ENCODE peak calls at places on chromosomes 12 and 14, in nine cellular contexts. One of them, this sample, is unnamed.

GRCh38 chr12:71014180-71014785 is 93.7 kb upstream of the PTPRR start:
- DNase-seq in cardiac muscle cell: peak
- DNase-seq in cardiac septum: no peak
- DNase-seq in BE2C: no peak
- DNase-seq in HS-27A: no peak
- DNase-seq in occipital lobe: no peak
- DNase-seq in T-cell: no peak
- DNase-seq in HCEC 1CT: peak
- DNase-seq in astrocyte of the spinal cord: peak
- DNase-seq in this sample: no peak

GRCh38 chr12:1629338-1630080 is 478 bp downstream of the WNT5B start:
- DNase-seq in cardiac muscle cell: peak
- DNase-seq in cardiac septum: no peak
- DNase-seq in BE2C: peak
- DNase-seq in HS-27A: no peak
- DNase-seq in occipital lobe: no peak
- DNase-seq in T-cell: no peak
- DNase-seq in HCEC 1CT: no peak
- DNase-seq in astrocyte of the spinal cord: no peak
- DNase-seq in this sample: no peak

GRCh38 chr14:73133795-73134194 is 2.5 kb upstream of the PSEN1 start:
- DNase-seq in cardiac muscle cell: no peak
- DNase-seq in cardiac septum: no peak
- DNase-seq in BE2C: no peak
- DNase-seq in HS-27A: no peak
- DNase-seq in occipital lobe: no peak
- DNase-seq in T-cell: no peak
- DNase-seq in HCEC 1CT: no peak
- DNase-seq in astrocyte of the spinal cord: no peak
- DNase-seq in this sample: no peak

GRCh38 chr14:58663494-58664111 is 25.8 kb downstream of the DACT1 start:
- DNase-seq in cardiac muscle cell: peak
- DNase-seq in cardiac septum: no peak
- DNase-seq in BE2C: peak
- DNase-seq in HS-27A: no peak
- DNase-seq in occipital lobe: no peak
- DNase-seq in T-cell: no peak
- DNase-seq in HCEC 1CT: peak
- DNase-seq in astrocyte of the spinal cord: peak
- DNase-seq in this sample: no peak

GRCh38 chr12:124463341-124463861 is 104.0 kb downstream of the NCOR2 start:
- DNase-seq in cardiac muscle cell: no peak
- DNase-seq in cardiac septum: no peak
- DNase-seq in BE2C: peak
- DNase-seq in HS-27A: no peak
- DNase-seq in occipital lobe: peak
- DNase-seq in T-cell: no peak
- DNase-seq in HCEC 1CT: no peak
- DNase-seq in astrocyte of the spinal cord: no peak
- DNase-seq in this sample: no peak

GRCh38 chr14:77106666-77107065 is 8.6 kb downstream of the CIPC start:
- DNase-seq in cardiac muscle cell: no peak
- DNase-seq in cardiac septum: no peak
- DNase-seq in BE2C: no peak
- DNase-seq in HS-27A: no peak
- DNase-seq in occipital lobe: no peak
- DNase-seq in T-cell: no peak
- DNase-seq in HCEC 1CT: no peak
- DNase-seq in astrocyte of the spinal cord: no peak
- DNase-seq in this sample: no peak

GRCh38 chr12:39368891-39369290 is 74.0 kb downstream of the KIF21A start:
- DNase-seq in cardiac muscle cell: no peak
- DNase-seq in cardiac septum: no peak
- DNase-seq in BE2C: no peak
- DNase-seq in HS-27A: no peak
- DNase-seq in occipital lobe: no peak
- DNase-seq in T-cell: no peak
- DNase-seq in HCEC 1CT: peak
- DNase-seq in astrocyte of the spinal cord: no peak
- DNase-seq in this sample: no peak

GRCh38 chr12:112806721-112807120 is 15.2 kb downstream of the RPH3A start:
- DNase-seq in cardiac muscle cell: no peak
- DNase-seq in cardiac septum: no peak
- DNase-seq in BE2C: no peak
- DNase-seq in HS-27A: no peak
- DNase-seq in occipital lobe: no peak
- DNase-seq in T-cell: no peak
- DNase-seq in HCEC 1CT: no peak
- DNase-seq in astrocyte of the spinal cord: no peak
- DNase-seq in this sample: no peak

GRCh38 chr12:57844725-57845477 is 1.6 kb downstream of the CTDSP2 start:
- DNase-seq in cardiac muscle cell: peak
- DNase-seq in cardiac septum: peak
- DNase-seq in BE2C: peak
- DNase-seq in HS-27A: peak
- DNase-seq in occipital lobe: peak
- DNase-seq in T-cell: no peak
- DNase-seq in HCEC 1CT: peak
- DNase-seq in astrocyte of the spinal cord: peak
- DNase-seq in this sample: no peak

GRCh38 chr12:78918221-78918620 is 53.6 kb downstream of the SYT1 start:
- DNase-seq in cardiac muscle cell: no peak
- DNase-seq in cardiac septum: no peak
- DNase-seq in BE2C: peak
- DNase-seq in HS-27A: no peak
- DNase-seq in occipital lobe: no peak
- DNase-seq in T-cell: no peak
- DNase-seq in HCEC 1CT: no peak
- DNase-seq in astrocyte of the spinal cord: no peak
- DNase-seq in this sample: no peak

GRCh38 chr12:128797119-128798118 is 26.3 kb downstream of the SLC15A4 start:
- DNase-seq in cardiac muscle cell: no peak
- DNase-seq in cardiac septum: peak
- DNase-seq in BE2C: no peak
- DNase-seq in HS-27A: peak
- DNase-seq in occipital lobe: no peak
- DNase-seq in T-cell: no peak
- DNase-seq in HCEC 1CT: peak
- DNase-seq in astrocyte of the spinal cord: peak
- DNase-seq in this sample: no peak

GRCh38 chr14:52661314-52661713 is 34.0 kb downstream of the ERO1A start:
- DNase-seq in cardiac muscle cell: no peak
- DNase-seq in cardiac septum: no peak
- DNase-seq in BE2C: no peak
- DNase-seq in HS-27A: no peak
- DNase-seq in occipital lobe: no peak
- DNase-seq in T-cell: no peak
- DNase-seq in HCEC 1CT: no peak
- DNase-seq in astrocyte of the spinal cord: no peak
- DNase-seq in this sample: no peak

GRCh38 chr14:92890830-92891598 is 31.9 kb upstream of the CHGA start:
- DNase-seq in cardiac muscle cell: no peak
- DNase-seq in cardiac septum: no peak
- DNase-seq in BE2C: no peak
- DNase-seq in HS-27A: no peak
- DNase-seq in occipital lobe: no peak
- DNase-seq in T-cell: no peak
- DNase-seq in HCEC 1CT: no peak
- DNase-seq in astrocyte of the spinal cord: no peak
- DNase-seq in this sample: no peak

GRCh38 chr12:113751513-113751912 is 214.6 kb downstream of the RBM19 start:
- DNase-seq in cardiac muscle cell: no peak
- DNase-seq in cardiac septum: no peak
- DNase-seq in BE2C: no peak
- DNase-seq in HS-27A: no peak
- DNase-seq in occipital lobe: no peak
- DNase-seq in T-cell: no peak
- DNase-seq in HCEC 1CT: no peak
- DNase-seq in astrocyte of the spinal cord: no peak
- DNase-seq in this sample: no peak

GRCh38 chr14:50063876-50064420 is 52.4 kb downstream of the VCPKMT start:
- DNase-seq in cardiac muscle cell: no peak
- DNase-seq in cardiac septum: no peak
- DNase-seq in BE2C: no peak
- DNase-seq in HS-27A: no peak
- DNase-seq in occipital lobe: no peak
- DNase-seq in T-cell: no peak
- DNase-seq in HCEC 1CT: no peak
- DNase-seq in astrocyte of the spinal cord: no peak
- DNase-seq in this sample: no peak

GRCh38 chr12:93783827-93784226 is 106.7 kb downstream of the CRADD start:
- DNase-seq in cardiac muscle cell: no peak
- DNase-seq in cardiac septum: no peak
- DNase-seq in BE2C: peak
- DNase-seq in HS-27A: no peak
- DNase-seq in occipital lobe: no peak
- DNase-seq in T-cell: no peak
- DNase-seq in HCEC 1CT: no peak
- DNase-seq in astrocyte of the spinal cord: no peak
- DNase-seq in this sample: no peak

GRCh38 chr14:95314609-95315008 is 5.1 kb downstream of the CLMN start:
- DNase-seq in cardiac muscle cell: no peak
- DNase-seq in cardiac septum: no peak
- DNase-seq in BE2C: peak
- DNase-seq in HS-27A: no peak
- DNase-seq in occipital lobe: no peak
- DNase-seq in T-cell: no peak
- DNase-seq in HCEC 1CT: no peak
- DNase-seq in astrocyte of the spinal cord: peak
- DNase-seq in this sample: peak

GRCh38 chr12:95265765-95266164 is 48.2 kb downstream of the VEZT start:
- DNase-seq in cardiac muscle cell: no peak
- DNase-seq in cardiac septum: no peak
- DNase-seq in BE2C: no peak
- DNase-seq in HS-27A: no peak
- DNase-seq in occipital lobe: no peak
- DNase-seq in T-cell: no peak
- DNase-seq in HCEC 1CT: no peak
- DNase-seq in astrocyte of the spinal cord: no peak
- DNase-seq in this sample: no peak

This sample was measured in GM12878.